ENCODE peak calls at places on chromosomes 5 and 9, in six cellular contexts. S is activated naive CD4-positive, alpha-beta T cell treated with anti-CD3 and anti-CD28 coated beads for 36 hours; K is C1 segment of cervical spinal cord; F is naive thymus-derived CD8-positive, alpha-beta T cell; O is CD4-positive, alpha-beta memory T cell; W is GM12878. Q is an unnamed sample.

GRCh38 chr9:133768371-133768858 is 30.3 kb upstream of the SARDH start:
- DNase-seq in K (no peak), W (no peak), F (no peak), O (no peak), S (peak), Q (no peak)

GRCh38 chr5:109805472-109805871 is 115.7 kb downstream of the MAN2A1 start:
- DNase-seq in W (no peak), F (no peak), K (no peak), O (no peak), S (no peak), Q (no peak)

GRCh38 chr5:168209561-168209960 is 81.9 kb upstream of the WWC1 start:
- DNase-seq in S (no peak), K (no peak), O (no peak), W (no peak), F (no peak), Q (no peak)

GRCh38 chr5:110663525-110663924 is 62.9 kb downstream of the TMEM232 start:
- DNase-seq in S (no peak), W (no peak), F (no peak), K (no peak), O (no peak), Q (no peak)

GRCh38 chr5:4873656-4874055 is 266.5 kb upstream of the ADAMTS16 start:
- DNase-seq in K (no peak), F (no peak), S (no peak), W (no peak), O (no peak), Q (no peak)

GRCh38 chr9:70036641-70037040 is 7.0 kb upstream of the MAMDC2 start:
- DNase-seq in F (no peak), O (no peak), K (no peak), S (no peak), W (no peak), Q (no peak)

GRCh38 chr5:66818935-66819328 is 222.7 kb downstream of the MAST4 start:
- DNase-seq in O (no peak), W (no peak), S (no peak), K (no peak), F (no peak), Q (no peak)

GRCh38 chr5:157026789-157027424 is 32.0 kb downstream of the HAVCR1 start:
- DNase-seq in W (no peak), S (peak), F (no peak), O (no peak), K (no peak), Q (peak)

GRCh38 chr5:80959768-80960442 is at the start of gene RASGRF2:
- DNase-seq in W (no peak), S (peak), K (no peak), O (peak), F (peak), Q (peak)

GRCh38 chr9:127963359-127964064 is 17.3 kb downstream of the EEIG1 start:
- DNase-seq in F (no peak), O (no peak), S (peak), K (no peak), W (no peak), Q (no peak)

GRCh38 chr9:109903515-109904138 is 123.6 kb downstream of the PALM2AKAP2 start:
- DNase-seq in O (peak), K (no peak), F (peak), W (no peak), S (peak), Q (peak)

GRCh38 chr9:137006116-137007003 is 10.0 kb upstream of the CLIC3 start:
- DNase-seq in S (no peak), W (no peak), F (no peak), O (no peak), K (no peak), Q (peak)

GRCh38 chr9:78031271-78031825 is at the start of gene GNAQ:
- DNase-seq in K (no peak), W (no peak), S (no peak), F (peak), O (peak), Q (peak)

GRCh38 chr9:97895695-97896332 is 26.5 kb downstream of the TRMO start:
- DNase-seq in F (no peak), S (peak), W (no peak), K (no peak), O (no peak), Q (peak)

GRCh38 chr5:109692011-109692410 is 2.3 kb downstream of the MAN2A1 start:
- DNase-seq in O (no peak), F (no peak), S (no peak), W (no peak), K (no peak), Q (peak)

GRCh38 chr5:56314536-56314935 is 81.4 kb upstream of the ANKRD55 start:
- DNase-seq in O (no peak), F (no peak), S (no peak), K (no peak), W (no peak), Q (peak)

GRCh38 chr9:69976165-69976564 is 67.5 kb upstream of the MAMDC2 start:
- DNase-seq in F (no peak), S (no peak), K (no peak), W (no peak), O (no peak), Q (no peak)

GRCh38 chr9:97636903-97637302 is 3.3 kb downstream of the NCBP1 start:
- DNase-seq in W (no peak), S (no peak), F (no peak), K (no peak), O (no peak), Q (no peak)

GRCh38 chr5:100900142-100900795 is 2.8 kb downstream of the ST8SIA4 start:
- DNase-seq in W (no peak), K (no peak), O (no peak), F (peak), S (peak), Q (peak)

GRCh38 chr9:125538092-125538473 is 168.9 kb downstream of the MAPKAP1 start:
- DNase-seq in K (no peak), F (no peak), S (no peak), W (no peak), O (no peak), Q (no peak)

GRCh38 chr5:143433680-143434079 is 30.2 kb upstream of the NR3C1 start:
- DNase-seq in S (peak), O (no peak), W (no peak), F (no peak), K (no peak), Q (peak)

Q was measured in activated CD8-positive, alpha-beta T cell treated with anti-CD3 and anti-CD28 coated beads for 36 hours.